ENCODE peak calls at places on chromosomes 3 and 15, in six cellular contexts. U is IMR-90, T is neuronal stem cell, V is H1, H is H9, G is trophoblast cell. C is an unnamed sample.

GRCh38 chr3:60528651-60529050 is 722.6 kb downstream of the FHIT start:
- DNase-seq in U (no peak), T (no peak), V (no peak), H (no peak), G (no peak), C (no peak)

GRCh38 chr3:30779686-30780287 is 114.7 kb downstream of the GADL1 start:
- DNase-seq in U (peak), T (peak), V (no peak), H (peak), G (peak), C (peak)

GRCh38 chr15:48603123-48603500 is 42.4 kb downstream of the FBN1 start:
- DNase-seq in U (no peak), T (no peak), V (peak), H (no peak), G (peak), C (no peak)

GRCh38 chr3:27673701-27674100 is 48.4 kb downstream of the EOMES start:
- DNase-seq in U (no peak), T (no peak), V (no peak), H (no peak), G (no peak), C (no peak)

GRCh38 chr15:77009646-77010311 is 14.9 kb downstream of the PSTPIP1 start:
- DNase-seq in U (peak), T (no peak), V (no peak), H (no peak), G (no peak), C (no peak)

GRCh38 chr3:111073186-111073585 is 1.6 kb downstream of the NECTIN3 start:
- DNase-seq in U (peak), T (no peak), V (no peak), H (no peak), G (no peak), C (peak)

GRCh38 chr3:87167634-87168456 is 59.3 kb upstream of the CHMP2B start:
- DNase-seq in U (peak), T (peak), V (no peak), H (no peak), G (peak), C (peak)

GRCh38 chr3:195040773-195041520 is 230.0 kb downstream of the XXYLT1 start:
- DNase-seq in U (no peak), T (no peak), V (no peak), H (peak), G (no peak), C (no peak)

GRCh38 chr3:42742259-42742658 is 30.8 kb downstream of the CCDC13 start:
- DNase-seq in U (no peak), T (no peak), V (no peak), H (peak), G (no peak), C (no peak)

GRCh38 chr15:49064884-49065283 is 18.6 kb upstream of the SECISBP2L start:
- DNase-seq in U (no peak), T (no peak), V (no peak), H (no peak), G (peak), C (no peak)

GRCh38 chr3:127150915-127151564 is 41.9 kb upstream of the PRR23E start:
- DNase-seq in U (no peak), T (no peak), V (no peak), H (no peak), G (no peak), C (no peak)

GRCh38 chr3:12902181-12902999 is 61.0 kb upstream of the RPL32 start:
- DNase-seq in U (no peak), T (no peak), V (no peak), H (no peak), G (no peak), C (no peak)

GRCh38 chr15:63992300-63992699 is 54.0 kb downstream of the DAPK2 start:
- DNase-seq in U (no peak), T (no peak), V (no peak), H (no peak), G (no peak), C (no peak)

GRCh38 chr3:177447938-177448337 is 250.7 kb upstream of the TBL1XR1 start:
- DNase-seq in U (no peak), T (no peak), V (no peak), H (no peak), G (no peak), C (no peak)

GRCh38 chr15:55357774-55358173 is 38.8 kb downstream of the PIGB start:
- DNase-seq in U (peak), T (no peak), V (no peak), H (no peak), G (no peak), C (peak)

GRCh38 chr3:13044496-13045244 is 28.6 kb downstream of the IQSEC1 start:
- DNase-seq in U (no peak), T (peak), V (no peak), H (no peak), G (no peak), C (no peak)

GRCh38 chr15:25664761-25665160 is 198.4 kb downstream of the ATP10A start:
- DNase-seq in U (no peak), T (no peak), V (no peak), H (no peak), G (no peak), C (no peak)

GRCh38 chr3:149452036-149452435 is 22.5 kb upstream of the TM4SF4 start:
- DNase-seq in U (no peak), T (no peak), V (no peak), H (no peak), G (no peak), C (no peak)

GRCh38 chr15:75648156-75649000 is 666 bp downstream of the SNX33 start:
- DNase-seq in U (no peak), T (peak), V (no peak), H (peak), G (peak), C (peak)

GRCh38 chr3:5021571-5022092 is 42.4 kb downstream of the BHLHE40 start:
- DNase-seq in U (peak), T (no peak), V (no peak), H (no peak), G (peak), C (peak)

GRCh38 chr3:135905058-135905724 is 60.3 kb upstream of the PPP2R3A start:
- DNase-seq in U (peak), T (no peak), V (no peak), H (no peak), G (peak), C (no peak)

GRCh38 chr3:1823867-1824266 is 274.8 kb upstream of the CNTN4 start:
- DNase-seq in U (no peak), T (no peak), V (no peak), H (no peak), G (no peak), C (no peak)

GRCh38 chr15:37019479-37020433 is 80.6 kb downstream of the MEIS2 start:
- DNase-seq in U (peak), T (no peak), V (no peak), H (no peak), G (no peak), C (peak)

GRCh38 chr15:45454825-45455224 is 67.7 kb downstream of the SLC30A4 start:
- DNase-seq in U (peak), T (no peak), V (no peak), H (no peak), G (peak), C (peak)

GRCh38 chr3:100277255-100277800 is 16.5 kb downstream of the TBC1D23 start:
- DNase-seq in U (peak), T (no peak), V (no peak), H (no peak), G (no peak), C (no peak)

GRCh38 chr3:9932843-9933560 is 632 bp upstream of the CRELD1 start:
- DNase-seq in U (peak), T (peak), V (no peak), H (peak), G (peak), C (peak)

GRCh38 chr3:185712337-185712736 is 112.5 kb downstream of the IGF2BP2 start:
- DNase-seq in U (peak), T (no peak), V (no peak), H (no peak), G (peak), C (no peak)

GRCh38 chr3:43210049-43211027 is 76.0 kb upstream of the SNRK start:
- DNase-seq in U (no peak), T (no peak), V (no peak), H (no peak), G (no peak), C (no peak)

GRCh38 chr15:89364341-89364740 is 29.7 kb upstream of the POLG start:
- DNase-seq in U (no peak), T (no peak), V (no peak), H (no peak), G (no peak), C (no peak)

GRCh38 chr15:92074646-92075045 is 221.1 kb downstream of the SLCO3A1 start:
- DNase-seq in U (peak), T (no peak), V (no peak), H (no peak), G (peak), C (no peak)

GRCh38 chr3:43559961-43560360 is 61.9 kb downstream of the ANO10 start:
- DNase-seq in U (peak), T (no peak), V (no peak), H (no peak), G (no peak), C (no peak)

GRCh38 chr15:78033864-78034263 is 43.6 kb downstream of the TBC1D2B start:
- DNase-seq in U (peak), T (no peak), V (no peak), H (no peak), G (no peak), C (peak)

GRCh38 chr3:191563722-191564121 is 102.8 kb downstream of the PYDC2 start:
- DNase-seq in U (no peak), T (no peak), V (no peak), H (no peak), G (no peak), C (no peak)

GRCh38 chr3:191566469-191566868 is 105.5 kb downstream of the PYDC2 start:
- DNase-seq in U (no peak), T (no peak), V (no peak), H (no peak), G (peak), C (peak)

GRCh38 chr3:191568206-191568605 is 107.2 kb downstream of the PYDC2 start:
- DNase-seq in U (no peak), T (no peak), V (no peak), H (no peak), G (no peak), C (no peak)
- H4K91ac ChIP-seq in U (no peak), T (no peak), V (no peak), H (no peak), G (no peak), C (no peak)

DNA sequence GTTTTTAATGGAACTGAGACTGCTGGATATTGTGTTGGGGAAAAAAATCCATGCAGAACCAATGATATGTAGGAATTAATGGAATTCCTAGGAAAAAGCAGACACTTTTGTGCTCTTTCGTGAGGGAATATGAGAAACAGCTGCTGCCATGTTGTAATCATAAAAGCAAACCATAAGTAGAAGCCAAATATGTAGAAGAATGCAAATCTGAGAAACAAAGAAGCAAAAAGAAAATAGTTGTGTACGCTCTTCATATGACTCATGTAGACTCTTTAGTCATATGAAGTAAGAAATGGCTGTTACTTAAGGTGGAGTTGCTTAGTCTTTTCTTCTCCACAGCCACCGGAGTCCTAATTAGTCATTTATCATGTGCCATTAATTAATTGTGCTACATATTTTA is 298.6 kb upstream of the ZNF717 start:
- DNase-seq in U (peak), T (no peak), V (no peak), H (no peak), G (no peak), C (peak)
- H4K91ac ChIP-seq in U (no peak), T (no peak), V (no peak), H (no peak), G (no peak), C (no peak)

GRCh38 chr15:81473946-81474345 is 99.9 kb upstream of the TMC3 start:
- DNase-seq in U (no peak), T (no peak), V (no peak), H (no peak), G (no peak), C (no peak)
- H4K91ac ChIP-seq in U (no peak), T (no peak), V (no peak), H (no peak), G (no peak), C (no peak)

GRCh38 chr15:101295607-101296225 is 668 bp upstream of the SNRPA1 start:
- DNase-seq in U (peak), T (no peak), V (no peak), H (no peak), G (no peak), C (peak)
- H4K91ac ChIP-seq in U (peak), T (no peak), V (no peak), H (no peak), G (peak), C (peak)

DNA sequence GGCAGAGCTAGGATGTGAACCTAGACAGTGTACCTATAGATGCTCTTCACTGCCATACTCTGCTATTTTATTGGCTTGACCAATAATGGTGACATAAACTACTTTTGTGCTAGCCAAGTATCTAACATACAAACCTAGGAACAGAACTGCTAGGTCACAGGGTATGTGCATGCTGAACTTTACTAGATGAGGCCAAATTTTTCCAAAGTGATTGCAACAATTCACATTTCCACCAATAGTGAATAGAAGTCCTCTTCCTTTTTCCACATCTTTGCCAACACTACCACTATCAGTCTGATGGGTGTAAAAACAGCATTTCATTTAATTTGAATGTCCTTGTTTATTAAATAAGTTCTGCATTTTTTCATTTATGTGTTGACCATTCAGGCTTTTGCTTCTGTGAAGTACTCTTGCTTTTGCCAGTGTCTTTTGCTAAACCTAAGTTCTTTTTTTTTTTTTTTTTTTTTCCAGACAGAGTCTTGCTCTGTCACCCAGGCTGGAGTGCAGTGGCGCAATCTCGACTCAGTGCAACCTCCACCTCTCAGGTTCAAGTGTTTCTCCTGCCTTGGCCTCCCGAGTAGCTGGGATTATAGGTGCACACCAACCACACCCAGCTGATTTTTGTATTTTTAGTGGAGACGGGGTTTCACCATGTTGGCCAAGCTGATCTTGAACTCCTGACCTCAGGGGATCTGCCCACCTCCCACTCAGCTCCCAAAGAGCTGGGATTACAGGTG is 54.1 kb downstream of the DCAF1 start:
- DNase-seq in U (no peak), T (no peak), V (no peak), H (no peak), G (no peak), C (no peak)
- H4K91ac ChIP-seq in U (no peak), T (no peak), V (no peak), H (no peak), G (no peak), C (no peak)

GRCh38 chr3:98709433-98709832 is 53.7 kb upstream of the ST3GAL6 start:
- DNase-seq in U (no peak), T (no peak), V (no peak), H (no peak), G (no peak), C (no peak)

GRCh38 chr3:98713984-98714383 is 49.2 kb upstream of the ST3GAL6 start:
- DNase-seq in U (no peak), T (no peak), V (no peak), H (no peak), G (no peak), C (no peak)

GRCh38 chr3:98712726-98713125 is 50.4 kb upstream of the ST3GAL6 start:
- DNase-seq in U (no peak), T (no peak), V (no peak), H (no peak), G (peak), C (no peak)

GRCh38 chr3:98710008-98710672 is 53.0 kb upstream of the ST3GAL6 start:
- DNase-seq in U (no peak), T (no peak), V (no peak), H (no peak), G (peak), C (no peak)

DNA sequence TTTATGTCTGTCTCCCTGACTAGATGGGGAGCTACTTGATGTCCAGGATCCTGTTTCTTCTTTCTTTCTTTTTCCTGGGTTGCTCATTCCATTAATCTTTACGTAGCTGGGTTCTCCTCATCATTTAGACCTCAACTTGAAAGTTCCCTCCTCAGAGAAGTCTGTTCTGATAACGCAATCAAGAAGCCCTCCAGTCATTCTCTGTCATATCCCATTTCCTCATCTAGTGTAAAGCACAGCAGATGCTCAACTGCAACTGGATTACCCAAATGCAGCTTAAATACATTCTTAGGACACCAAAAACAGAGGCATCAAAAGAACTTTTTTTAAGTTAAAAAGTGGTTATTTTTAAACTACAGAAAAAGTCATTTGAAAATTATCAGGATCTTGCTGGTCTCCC is 51.7 kb upstream of the ST3GAL6 start:
- DNase-seq in U (no peak), T (no peak), V (no peak), H (no peak), G (no peak), C (no peak)
- H4K91ac ChIP-seq in U (no peak), T (no peak), V (no peak), H (no peak), G (no peak), C (no peak)

GRCh38 chr3:2976212-2976611 is 134.0 kb downstream of the IL5RA start:
- DNase-seq in U (no peak), T (no peak), V (no peak), H (no peak), G (no peak), C (no peak)
- H4K91ac ChIP-seq in U (no peak), T (no peak), V (no peak), H (no peak), G (no peak), C (no peak)